ENCODE peak calls at places on chromosomes 13 and 19, in five cellular contexts. P is PC-3; I is lung; D is fibroblast of lung; R is naive thymus-derived CD4-positive, alpha-beta T cell. J is an unnamed sample. For H3K27me3, the result is how much of the 10 kb centered on the place peaks cover.

GRCh38 chr13:110610955-110611595 is 4.3 kb upstream of the NAXD start:
- DNase-seq in I (no peak), D (peak), R (no peak), P (peak), J (no peak)

GRCh38 chr13:59425211-59425721 is 738.5 kb downstream of the DIAPH3 start:
- DNase-seq in R (no peak), I (no peak), P (no peak), D (peak), J (peak)

GRCh38 chr19:33763661-33764343 is 32.9 kb upstream of the KCTD15 start:
- DNase-seq in P (no peak), R (no peak), D (no peak), I (no peak), J (no peak)

GRCh38 chr19:17706750-17707181 is 12.5 kb upstream of the MAP1S start:
- DNase-seq in D (peak), R (no peak), P (no peak), I (no peak), J (peak)

GRCh38 chr13:24038846-24039330 is 121.6 kb upstream of the SPATA13 start:
- DNase-seq in D (no peak), P (peak), R (no peak), I (peak), J (no peak)

GRCh38 chr19:38634757-38635482 is 12.5 kb upstream of the ACTN4 start:
- DNase-seq in P (peak), I (peak), D (peak), R (peak), J (peak)

GRCh38 chr19:14450168-14450874 is 17.2 kb downstream of the PKN1 start:
- DNase-seq in R (peak), I (no peak), D (no peak), P (peak), J (no peak)

GRCh38 chr19:7386308-7386707 is 37.6 kb downstream of the ARHGEF18 start:
- DNase-seq in P (peak), R (no peak), D (no peak), I (no peak), J (peak)

GRCh38 chr19:33819496-33819874 is 22.8 kb downstream of the KCTD15 start:
- DNase-seq in P (no peak), R (no peak), D (no peak), I (no peak), J (no peak)

GRCh38 chr13:32150794-32151193 is 119.2 kb downstream of the FRY start:
- DNase-seq in I (peak), P (no peak), R (no peak), D (peak), J (no peak)

GRCh38 chr13:43316997-43317396 is 293.6 kb downstream of the DNAJC15 start:
- DNase-seq in D (peak), I (no peak), R (no peak), P (no peak), J (peak)

GRCh38 chr19:33821871-33822270 is 25.2 kb downstream of the KCTD15 start:
- DNase-seq in I (no peak), D (no peak), P (peak), R (peak), J (peak)

GRCh38 chr13:113769881-113770280 is 10.9 kb downstream of the TMEM255B start:
- DNase-seq in I (no peak), R (no peak), D (no peak), P (no peak), J (no peak)

GRCh38 chr13:68535329-68535728 is 1305.2 kb upstream of the PCDH9 start:
- DNase-seq in P (no peak), I (no peak), R (no peak), D (no peak), J (no peak)

GRCh38 chr13:49649244-49649962 is 21.1 kb downstream of the ARL11 start:
- DNase-seq in R (no peak), I (no peak), P (peak), D (peak), J (peak)

GRCh38 chr19:6068711-6069110 is 41.6 kb downstream of the RFX2 start:
- DNase-seq in D (no peak), P (no peak), R (no peak), I (no peak), J (no peak)

GRCh38 chr13:109333893-109334651 is 452.3 kb downstream of the IRS2 start:
- DNase-seq in R (no peak), D (no peak), I (no peak), P (no peak), J (no peak)

GRCh38 chr13:107066355-107066754 is 498.4 kb upstream of the ARGLU1 start:
- DNase-seq in P (no peak), R (no peak), D (peak), I (no peak), J (no peak)

GRCh38 chr13:102141625-102142472 is 260.0 kb downstream of the FGF14 start:
- DNase-seq in I (no peak), P (peak), D (peak), R (no peak), J (peak)

GRCh38 chr19:7883796-7884570 is 4.3 kb upstream of the LRRC8E start:
- DNase-seq in D (peak), P (no peak), I (no peak), R (no peak), J (no peak)

GRCh38 chr19:10654610-10655456 is 687 bp downstream of the ILF3 start:
- DNase-seq in R (no peak), D (no peak), P (peak), I (peak), J (no peak)

GRCh38 chr13:27309401-27309958 is 38.9 kb downstream of the RASL11A start:
- DNase-seq in R (no peak), I (no peak), P (peak), D (no peak), J (no peak)

GRCh38 chr19:17997969-17998826 is 9.8 kb upstream of the ARRDC2 start:
- DNase-seq in I (no peak), P (peak), D (peak), R (no peak), J (no peak)

GRCh38 chr19:12990447-12990846 is 4.8 kb upstream of the NFIX start:
- DNase-seq in R (no peak), I (no peak), D (no peak), P (no peak), J (no peak)
- H3K27me3 ChIP-seq in R (under half), I (under half), D (under half), P (under half), J (under half)

DNA sequence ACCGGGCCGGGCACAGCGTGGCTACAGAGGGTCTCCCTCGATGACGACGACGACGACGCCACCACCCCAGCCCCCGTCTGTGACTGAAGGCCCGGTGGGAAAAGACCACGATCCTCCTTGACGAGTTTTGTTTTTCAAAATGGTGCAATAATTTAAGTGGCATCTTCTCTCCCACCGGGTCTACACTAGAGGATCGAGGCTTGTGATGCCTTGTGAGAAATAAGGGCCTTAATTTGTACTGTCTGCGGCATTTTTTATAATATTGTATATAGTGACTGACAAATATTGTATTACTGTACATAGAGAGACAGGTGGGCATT is 2.5 kb downstream of the KLF2 start:
- DNase-seq in R (no peak), I (no peak), D (no peak), P (no peak), J (no peak)
- H3K4me3 ChIP-seq in R (peak), I (peak), D (no peak), P (no peak), J (no peak)

GRCh38 chr13:52734075-52734623 is 5.5 kb downstream of the CNMD start:
- DNase-seq in I (no peak), R (no peak), D (no peak), P (no peak), J (no peak)
- H3K27me3 ChIP-seq in I (under half), R (under half), D (under half), P (under half), J (under half)

GRCh38 chr19:45152504-45153338 is 8.1 kb downstream of the NKPD1 start:
- DNase-seq in D (peak), I (no peak), R (peak), P (no peak), J (no peak)
- H3K4me3 ChIP-seq in D (no peak), I (no peak), R (peak), P (no peak), J (no peak)

DNA sequence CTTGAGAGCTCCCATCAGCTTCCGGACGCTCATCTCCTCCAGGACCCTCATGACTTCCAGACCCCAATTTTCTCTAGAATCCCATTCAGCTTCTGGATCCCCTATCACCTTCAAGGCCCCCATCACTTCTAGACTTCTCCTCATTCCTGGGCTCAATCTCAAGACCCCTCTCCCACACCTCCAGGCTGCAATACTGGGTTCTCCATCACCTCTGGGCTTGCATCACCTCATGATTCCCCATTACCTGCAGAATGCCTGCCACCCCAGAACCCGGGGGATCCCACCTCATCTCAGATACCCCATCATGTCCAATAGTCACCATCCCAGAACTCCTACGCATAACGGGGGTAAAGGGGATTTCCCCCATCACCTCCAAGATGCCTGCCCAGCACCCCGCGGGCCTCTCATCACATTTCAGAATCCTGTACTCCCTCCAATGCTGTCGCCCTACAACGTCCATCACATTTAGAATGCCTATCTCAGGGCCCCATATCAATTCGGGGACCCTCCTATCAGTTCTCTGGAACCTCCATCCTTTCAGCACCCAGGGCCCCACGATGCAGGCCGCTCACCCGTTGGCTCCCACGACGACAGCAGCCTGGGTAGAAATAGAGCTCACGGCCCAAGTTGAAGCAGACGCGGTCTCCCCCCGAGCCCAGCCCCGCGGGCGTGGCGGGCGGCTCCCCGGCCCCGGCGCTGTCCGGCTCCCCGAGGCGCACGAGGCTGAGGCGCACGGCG is 732 bp downstream of the DMWD start:
- DNase-seq in I (no peak), R (peak), P (no peak), D (no peak), J (no peak)
- H3K27me3 ChIP-seq in I (under half), R (under half), P (under half), D (under half), J (under half)

GRCh38 chr13:21661510-21661909 is 9.4 kb upstream of the FGF9 start:
- DNase-seq in I (no peak), D (no peak), R (no peak), P (no peak), J (no peak)

GRCh38 chr13:21657538-21657937 is 13.3 kb upstream of the FGF9 start:
- DNase-seq in P (peak), I (no peak), R (no peak), D (peak), J (peak)

GRCh38 chr13:21661097-21661496 is 9.8 kb upstream of the FGF9 start:
- DNase-seq in P (no peak), I (no peak), D (no peak), R (no peak), J (no peak)

GRCh38 chr13:21668665-21669599 is 1.9 kb upstream of the FGF9 start:
- DNase-seq in D (peak), R (no peak), I (no peak), P (no peak), J (no peak)

GRCh38 chr13:21663197-21663596 is 7.7 kb upstream of the FGF9 start:
- DNase-seq in P (peak), I (no peak), R (no peak), D (no peak), J (peak)
- H3K4me3 ChIP-seq in P (no peak), I (no peak), R (no peak), D (no peak), J (no peak)

GRCh38 chr19:53659292-53659691 is 27.5 kb downstream of the DPRX start:
- DNase-seq in R (no peak), I (no peak), D (no peak), P (peak), J (peak)
- H3K27me3 ChIP-seq in R (under half), I (under half), D (under half), P (under half), J (under half)

GRCh38 chr19:1376415-1376805 is 7.3 kb upstream of the NDUFS7 start:
- DNase-seq in I (no peak), R (no peak), P (no peak), D (no peak), J (no peak)

GRCh38 chr19:1370579-1371361 is 12.9 kb upstream of the NDUFS7 start:
- DNase-seq in R (no peak), I (no peak), D (no peak), P (no peak), J (no peak)

GRCh38 chr19:1374250-1374577 is 9.5 kb upstream of the NDUFS7 start:
- DNase-seq in R (no peak), D (no peak), P (no peak), I (no peak), J (no peak)

GRCh38 chr19:1373534-1374249 is 10.0 kb upstream of the NDUFS7 start:
- DNase-seq in R (no peak), D (peak), P (no peak), I (no peak), J (no peak)

GRCh38 chr19:1373042-1373533 is 10.6 kb upstream of the NDUFS7 start:
- DNase-seq in D (no peak), P (no peak), R (no peak), I (no peak), J (no peak)
- H3K4me3 ChIP-seq in D (no peak), P (no peak), R (no peak), I (no peak), J (no peak)

DNA sequence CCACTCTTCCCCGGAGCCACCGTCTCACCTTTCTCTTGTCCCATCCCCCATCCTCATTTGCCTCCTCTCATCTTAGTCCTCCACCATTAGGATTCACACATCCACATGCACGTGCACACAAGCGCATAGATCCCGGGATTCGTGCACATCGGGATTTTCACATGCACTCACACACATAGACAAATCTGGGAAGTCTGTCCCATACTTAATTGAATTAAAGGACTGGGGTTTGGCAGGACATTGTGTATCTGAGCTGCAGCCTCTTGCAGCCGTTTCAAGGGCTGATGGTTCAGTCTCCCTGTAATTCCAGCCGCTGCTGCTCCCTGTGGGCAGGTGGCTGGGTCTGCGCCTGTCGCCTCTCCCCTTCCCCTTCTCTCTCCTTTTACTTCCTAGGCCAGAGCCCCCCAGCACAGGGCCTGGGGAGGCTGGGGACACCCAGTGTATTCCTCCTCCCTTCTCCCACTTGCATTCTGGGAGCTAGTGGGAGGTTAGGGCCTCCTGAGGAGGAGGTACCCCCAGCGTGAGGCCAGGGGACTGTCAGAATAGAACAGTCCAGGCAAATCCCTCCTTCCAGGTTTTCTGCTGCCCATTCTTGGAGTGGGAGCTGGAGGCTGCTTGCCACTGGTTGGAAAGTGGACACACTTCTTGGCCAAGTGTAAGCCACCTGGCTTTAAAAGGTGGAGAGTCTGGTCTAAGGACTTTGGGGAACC is 43.6 kb downstream of the LYL1 start:
- DNase-seq in R (no peak), D (no peak), I (no peak), P (no peak), J (no peak)
- H3K27me3 ChIP-seq in R (under half), D (under half), I (under half), P (under half), J (under half)